ENCODE peak calls at places on chromosomes 11 and 22, in six cellular contexts. F is A549, T is H1, G is stomach, K is esophagus muscularis mucosa, M is SK-N-SH. S is an unnamed sample. For H3K4me1, the result is how much of the 10 kb centered on the place peaks cover.

GRCh38 chr11:24351179-24351578 is 145.7 kb upstream of the LUZP2 start:
- DNase-seq in G (no peak), F (no peak), M (peak), K (no peak), T (no peak), S (no peak)

GRCh38 chr11:134644489-134645456 is 232.7 kb upstream of the B3GAT1 start:
- DNase-seq in M (no peak), K (no peak), G (peak), T (no peak), F (no peak), S (no peak)

GRCh38 chr22:49328076-49328475 is 499.6 kb downstream of the BRD1 start:
- DNase-seq in T (no peak), F (no peak), M (no peak), G (peak), K (peak), S (no peak)

GRCh38 chr22:49735411-49736311 is 92.0 kb downstream of the BRD1 start:
- DNase-seq in T (no peak), K (no peak), M (peak), F (no peak), G (peak), S (no peak)

GRCh38 chr11:117197516-117198456 is 1.4 kb upstream of the TAGLN start:
- DNase-seq in M (peak), F (peak), G (peak), K (no peak), T (peak), S (peak)

GRCh38 chr11:10042699-10043098 is 251.3 kb downstream of the SBF2 start:
- DNase-seq in M (no peak), K (no peak), T (no peak), G (no peak), F (no peak), S (no peak)

GRCh38 chr11:7480132-7480531 is 5.2 kb upstream of the OLFML1 start:
- DNase-seq in K (no peak), G (no peak), F (no peak), M (no peak), T (no peak), S (no peak)

GRCh38 chr22:20463324-20464095 is 25.9 kb upstream of the SCARF2 start:
- DNase-seq in T (no peak), F (no peak), G (no peak), K (no peak), M (no peak), S (no peak)

GRCh38 chr11:124746621-124747243 is 5.3 kb downstream of the VSIG2 start:
- DNase-seq in G (peak), K (no peak), T (peak), F (peak), M (peak), S (peak)

GRCh38 chr22:50027639-50028537 is 15.3 kb upstream of the IL17REL start:
- DNase-seq in K (no peak), F (peak), M (peak), T (no peak), G (peak), S (no peak)

GRCh38 chr22:20155330-20156041 is 4.6 kb upstream of the CCDC188 start:
- DNase-seq in T (no peak), G (peak), F (no peak), M (peak), K (no peak), S (no peak)

GRCh38 chr11:11157201-11157600 is 195.8 kb downstream of the CSNK2A3 start:
- DNase-seq in K (peak), T (no peak), G (no peak), M (peak), F (peak), S (no peak)

GRCh38 chr11:69788956-69789355 is 13.8 kb upstream of the FGF4 start:
- DNase-seq in F (no peak), M (no peak), K (no peak), G (no peak), T (no peak), S (no peak)

GRCh38 chr11:69792611-69793010 is 17.5 kb upstream of the FGF4 start:
- DNase-seq in F (no peak), K (no peak), G (no peak), T (no peak), M (no peak), S (no peak)

GRCh38 chr11:69787457-69787856 is 12.3 kb upstream of the FGF4 start:
- DNase-seq in F (no peak), K (no peak), M (no peak), T (no peak), G (no peak), S (no peak)

GRCh38 chr11:69787906-69788305 is 12.8 kb upstream of the FGF4 start:
- DNase-seq in G (no peak), T (no peak), K (no peak), M (no peak), F (no peak), S (no peak)

GRCh38 chr11:69791266-69791665 is 16.1 kb upstream of the FGF4 start:
- DNase-seq in K (no peak), G (no peak), T (no peak), F (no peak), M (no peak), S (no peak)
- H3K4me1 ChIP-seq in K (under half), G (under half), T (under half), F (under half), M (under half), S (under half)

GRCh38 chr22:36369004-36369921 is 18.5 kb downstream of the MYH9 start:
- DNase-seq in G (no peak), K (no peak), M (no peak), T (no peak), F (no peak), S (no peak)

GRCh38 chr22:36371920-36372319 is 15.8 kb downstream of the MYH9 start:
- DNase-seq in M (no peak), T (no peak), F (no peak), G (no peak), K (no peak), S (no peak)

GRCh38 chr22:36368359-36368983 is 19.3 kb downstream of the MYH9 start:
- DNase-seq in T (peak), M (peak), K (no peak), G (no peak), F (peak), S (no peak)

GRCh38 chr22:36367479-36367878 is 20.3 kb downstream of the MYH9 start:
- DNase-seq in K (no peak), M (no peak), T (no peak), G (no peak), F (no peak), S (no peak)

GRCh38 chr22:36369922-36370781 is 17.6 kb downstream of the MYH9 start:
- DNase-seq in T (no peak), K (no peak), M (no peak), F (peak), G (peak), S (no peak)
- TF ChIP-seq EP300 in T (no peak), K (no peak), M (no peak), F (no peak), G (no peak), S (no peak)

DNA sequence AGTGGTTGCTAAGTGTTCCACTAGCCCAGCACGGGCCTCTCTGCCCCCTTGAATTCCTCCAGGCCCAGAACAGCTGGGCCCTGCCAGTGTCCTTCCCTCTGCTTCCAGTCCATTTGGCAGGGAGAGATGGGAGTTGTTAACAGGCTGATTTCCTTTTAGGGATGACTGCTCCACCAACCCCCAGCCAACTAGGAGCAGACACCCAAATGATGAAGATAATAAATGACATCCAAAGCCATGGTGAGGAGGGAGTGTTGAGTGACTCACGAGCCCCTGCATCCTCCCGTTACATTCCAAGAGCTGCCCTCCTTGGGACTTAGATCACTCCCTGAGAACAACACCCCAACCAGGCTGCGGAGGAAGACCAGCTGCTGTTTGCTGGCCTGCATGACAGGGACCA is 20.6 kb downstream of the PARVA start:
- DNase-seq in F (peak), G (no peak), K (peak), T (no peak), M (no peak), S (peak)
- H3K4me3 ChIP-seq in F (no peak), G (no peak), K (no peak), T (no peak), M (no peak), S (no peak)

GRCh38 chr22:37298748-37299495 is 16.6 kb downstream of the CYTH4 start:
- DNase-seq in G (no peak), F (no peak), K (no peak), T (no peak), M (peak), S (no peak)
- H3K4me1 ChIP-seq in G (under half), F (under half), K (under half), T (under half), M (under half), S (under half)

GRCh38 chr11:122642472-122642922 is 13.0 kb upstream of the UBASH3B start:
- DNase-seq in T (no peak), G (no peak), M (no peak), K (no peak), F (peak), S (no peak)
- TF ChIP-seq EP300 in T (no peak), G (no peak), M (no peak), K (no peak), F (peak), S (no peak)

DNA sequence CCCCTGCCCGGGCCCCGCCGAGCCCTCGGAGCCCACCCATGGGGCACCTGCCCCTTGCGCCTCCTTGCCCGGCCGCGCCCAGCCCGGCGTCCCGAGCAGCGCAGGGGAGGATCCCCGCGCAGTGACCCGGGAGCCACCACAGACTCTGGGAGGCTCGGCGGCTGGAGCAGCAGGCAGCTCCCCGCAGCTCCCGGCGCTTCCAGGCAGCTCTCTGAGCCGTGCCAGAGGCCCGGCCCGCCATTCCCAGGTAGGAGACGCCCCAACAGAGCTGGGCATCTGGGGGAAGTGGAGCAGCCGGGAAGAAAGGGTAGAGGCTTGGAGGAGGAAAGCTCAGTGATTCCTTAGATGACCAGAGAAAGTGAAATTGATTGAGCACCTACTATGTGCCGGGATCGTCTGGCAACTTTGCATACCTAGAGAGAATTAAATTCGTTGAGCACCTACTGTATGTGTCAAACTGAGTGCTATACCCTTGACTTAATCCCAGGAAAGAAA is 670 bp downstream of the RASD2 start:
- DNase-seq in G (peak), F (no peak), K (no peak), T (no peak), M (peak), S (no peak)
- H3K4me3 ChIP-seq in G (peak), F (peak), K (peak), T (peak), M (peak), S (peak)

GRCh38 chr11:35085766-35086165 is 53.2 kb upstream of the CD44 start:
- DNase-seq in G (no peak), F (no peak), T (no peak), K (peak), M (no peak), S (no peak)
- H3K4me1 ChIP-seq in G (half or more), F (under half), T (under half), K (half or more), M (under half), S (under half)

DNA sequence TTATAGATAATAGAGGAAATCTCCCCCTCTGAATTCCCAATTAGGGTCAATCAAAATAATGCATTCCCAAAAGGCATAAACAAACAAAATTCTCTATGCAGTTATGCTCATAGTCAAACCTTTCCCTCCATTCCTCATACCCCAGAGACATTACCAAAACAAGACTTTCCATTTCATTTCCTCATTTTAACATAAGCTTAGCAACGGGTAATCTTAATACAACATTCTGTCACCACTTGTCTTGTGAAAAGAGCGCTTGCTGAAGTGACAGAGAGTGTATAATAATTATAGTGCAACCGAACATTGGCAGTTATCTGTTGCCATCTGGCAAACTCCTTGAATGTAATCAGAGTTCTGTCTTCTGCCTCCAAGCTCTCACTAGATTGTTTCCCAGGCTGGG is 1.2 kb upstream of the SLN start:
- DNase-seq in G (no peak), F (no peak), T (no peak), M (no peak), K (no peak), S (no peak)
- TF ChIP-seq EP300 in G (no peak), F (no peak), T (no peak), M (no peak), K (no peak), S (no peak)

GRCh38 chr11:133228406-133229330 is 303.6 kb downstream of the OPCML start:
- DNase-seq in M (peak), K (no peak), T (peak), G (peak), F (no peak), S (no peak)
- H3K4me3 ChIP-seq in M (no peak), K (no peak), T (peak), G (peak), F (no peak), S (no peak)

S was measured in ovary.